ENCODE peak calls at places on chromosomes 1 and 21, in five cellular contexts. One of them, this sample, is unnamed.

GRCh38 chr1:54459140-54459539 is 52.9 kb upstream of the SSBP3 start:
- DNase-seq in upper lobe of right lung: no peak
- DNase-seq in AG04450: no peak
- DNase-seq in suprapubic skin: peak
- DNase-seq in PC-9: no peak
- DNase-seq in this sample: no peak

GRCh38 chr1:150126811-150127210 is 22.9 kb upstream of the PLEKHO1 start:
- DNase-seq in PC-9: no peak
- DNase-seq in suprapubic skin: no peak
- DNase-seq in upper lobe of right lung: no peak
- DNase-seq in AG04450: no peak
- DNase-seq in this sample: no peak

GRCh38 chr1:32273389-32274208 is 18.3 kb upstream of the HDAC1 start:
- DNase-seq in suprapubic skin: no peak
- DNase-seq in AG04450: no peak
- DNase-seq in PC-9: peak
- DNase-seq in upper lobe of right lung: no peak
- DNase-seq in this sample: no peak

GRCh38 chr1:76012341-76013208 is 62.0 kb upstream of the ST6GALNAC3 start:
- DNase-seq in AG04450: no peak
- DNase-seq in upper lobe of right lung: no peak
- DNase-seq in suprapubic skin: no peak
- DNase-seq in PC-9: no peak
- DNase-seq in this sample: no peak

GRCh38 chr1:173342766-173343165 is 134.4 kb upstream of the PRDX6 start:
- DNase-seq in AG04450: no peak
- DNase-seq in PC-9: no peak
- DNase-seq in suprapubic skin: no peak
- DNase-seq in upper lobe of right lung: no peak
- DNase-seq in this sample: no peak

GRCh38 chr1:21585037-21585436 is 75.8 kb downstream of the ALPL start:
- DNase-seq in suprapubic skin: no peak
- DNase-seq in PC-9: no peak
- DNase-seq in AG04450: no peak
- DNase-seq in upper lobe of right lung: no peak
- DNase-seq in this sample: no peak

GRCh38 chr1:230753191-230753585 is 6.0 kb downstream of the CAPN9 start:
- DNase-seq in suprapubic skin: peak
- DNase-seq in upper lobe of right lung: no peak
- DNase-seq in AG04450: no peak
- DNase-seq in PC-9: no peak
- DNase-seq in this sample: no peak

GRCh38 chr1:155499263-155499662 is 63.3 kb downstream of the ASH1L start:
- DNase-seq in PC-9: no peak
- DNase-seq in upper lobe of right lung: no peak
- DNase-seq in suprapubic skin: no peak
- DNase-seq in AG04450: no peak
- DNase-seq in this sample: no peak

GRCh38 chr21:24123785-24124184 is 1483.5 kb downstream of the MRPL39 start:
- DNase-seq in PC-9: no peak
- DNase-seq in upper lobe of right lung: no peak
- DNase-seq in AG04450: no peak
- DNase-seq in suprapubic skin: no peak
- DNase-seq in this sample: no peak

GRCh38 chr1:234730110-234730509 is 120.1 kb upstream of the IRF2BP2 start:
- DNase-seq in suprapubic skin: no peak
- DNase-seq in upper lobe of right lung: no peak
- DNase-seq in PC-9: no peak
- DNase-seq in AG04450: no peak
- DNase-seq in this sample: no peak

GRCh38 chr1:234727018-234727757 is 117.2 kb upstream of the IRF2BP2 start:
- DNase-seq in AG04450: no peak
- DNase-seq in PC-9: no peak
- DNase-seq in upper lobe of right lung: no peak
- DNase-seq in suprapubic skin: no peak
- DNase-seq in this sample: no peak

GRCh38 chr1:234729566-234729965 is 119.6 kb upstream of the IRF2BP2 start:
- DNase-seq in suprapubic skin: no peak
- DNase-seq in PC-9: no peak
- DNase-seq in AG04450: no peak
- DNase-seq in upper lobe of right lung: no peak
- DNase-seq in this sample: no peak

GRCh38 chr1:234730542-234731370 is 120.8 kb upstream of the IRF2BP2 start:
- DNase-seq in PC-9: no peak
- DNase-seq in upper lobe of right lung: no peak
- DNase-seq in suprapubic skin: no peak
- DNase-seq in AG04450: no peak
- DNase-seq in this sample: no peak

DNA sequence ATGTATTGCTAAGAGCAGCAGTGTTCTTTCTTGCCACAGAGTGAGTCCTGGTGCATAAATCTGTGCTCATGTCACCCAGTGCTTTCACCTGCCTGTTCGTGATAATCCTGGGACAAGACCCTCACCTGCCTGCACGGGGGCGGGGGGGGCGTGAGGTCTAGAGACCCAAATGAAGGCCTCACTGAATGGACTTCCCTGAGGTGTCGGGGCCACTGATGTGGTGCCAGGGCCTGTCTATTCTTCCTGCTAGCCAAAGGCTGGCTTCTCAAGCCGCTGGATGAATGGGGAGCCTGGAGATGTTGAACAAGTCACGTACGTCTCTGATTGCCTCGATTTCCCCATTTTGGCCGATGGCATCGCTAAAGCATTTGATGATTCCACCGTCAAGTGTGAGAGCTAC is 118.8 kb upstream of the IRF2BP2 start:
- DNase-seq in PC-9: no peak
- DNase-seq in upper lobe of right lung: no peak
- DNase-seq in AG04450: no peak
- DNase-seq in suprapubic skin: no peak
- DNase-seq in this sample: no peak
- H3K27ac ChIP-seq in PC-9: no peak
- H3K27ac ChIP-seq in upper lobe of right lung: peak
- H3K27ac ChIP-seq in AG04450: no peak
- H3K27ac ChIP-seq in suprapubic skin: no peak
- H3K27ac ChIP-seq in this sample: no peak

GRCh38 chr1:174800221-174800791 is 199.4 kb upstream of the CACYBP start:
- DNase-seq in AG04450: no peak
- DNase-seq in suprapubic skin: no peak
- DNase-seq in PC-9: no peak
- DNase-seq in upper lobe of right lung: no peak
- DNase-seq in this sample: peak
- H3K27ac ChIP-seq in AG04450: no peak
- H3K27ac ChIP-seq in suprapubic skin: peak
- H3K27ac ChIP-seq in PC-9: peak
- H3K27ac ChIP-seq in upper lobe of right lung: peak
- H3K27ac ChIP-seq in this sample: peak

GRCh38 chr1:185338719-185339622 is 21.9 kb upstream of the IVNS1ABP start:
- DNase-seq in AG04450: no peak
- DNase-seq in suprapubic skin: no peak
- DNase-seq in upper lobe of right lung: no peak
- DNase-seq in PC-9: no peak
- DNase-seq in this sample: no peak
- H3K27ac ChIP-seq in AG04450: no peak
- H3K27ac ChIP-seq in suprapubic skin: peak
- H3K27ac ChIP-seq in upper lobe of right lung: peak
- H3K27ac ChIP-seq in PC-9: no peak
- H3K27ac ChIP-seq in this sample: no peak

DNA sequence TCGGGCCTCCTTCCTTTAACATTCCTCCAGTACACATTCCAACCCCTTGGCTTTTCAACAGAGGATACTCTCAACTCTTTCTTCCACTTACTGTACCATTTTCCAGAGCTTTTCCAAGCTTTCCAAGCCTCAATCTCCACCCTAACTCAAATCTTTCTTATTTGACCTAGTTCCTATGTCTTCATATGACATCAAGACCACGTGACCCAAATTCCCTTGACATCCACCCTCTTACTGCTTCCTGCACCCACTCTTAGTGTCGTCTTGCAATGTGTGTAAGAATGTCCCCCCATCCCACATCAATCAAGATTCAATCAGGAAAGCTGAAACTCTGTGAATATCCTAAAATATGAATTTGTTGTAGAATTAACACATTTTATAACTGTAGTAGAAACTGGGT is 155.0 kb downstream of the OMA1 start:
- DNase-seq in suprapubic skin: no peak
- DNase-seq in upper lobe of right lung: no peak
- DNase-seq in PC-9: no peak
- DNase-seq in AG04450: no peak
- DNase-seq in this sample: no peak
- H3K27ac ChIP-seq in suprapubic skin: no peak
- H3K27ac ChIP-seq in upper lobe of right lung: no peak
- H3K27ac ChIP-seq in PC-9: no peak
- H3K27ac ChIP-seq in AG04450: no peak
- H3K27ac ChIP-seq in this sample: no peak

GRCh38 chr1:168728452-168729404 is at the start of gene DPT:
- DNase-seq in PC-9: no peak
- DNase-seq in AG04450: no peak
- DNase-seq in upper lobe of right lung: no peak
- DNase-seq in suprapubic skin: peak
- DNase-seq in this sample: no peak
- H3K27ac ChIP-seq in PC-9: no peak
- H3K27ac ChIP-seq in AG04450: no peak
- H3K27ac ChIP-seq in upper lobe of right lung: no peak
- H3K27ac ChIP-seq in suprapubic skin: no peak
- H3K27ac ChIP-seq in this sample: no peak

DNA sequence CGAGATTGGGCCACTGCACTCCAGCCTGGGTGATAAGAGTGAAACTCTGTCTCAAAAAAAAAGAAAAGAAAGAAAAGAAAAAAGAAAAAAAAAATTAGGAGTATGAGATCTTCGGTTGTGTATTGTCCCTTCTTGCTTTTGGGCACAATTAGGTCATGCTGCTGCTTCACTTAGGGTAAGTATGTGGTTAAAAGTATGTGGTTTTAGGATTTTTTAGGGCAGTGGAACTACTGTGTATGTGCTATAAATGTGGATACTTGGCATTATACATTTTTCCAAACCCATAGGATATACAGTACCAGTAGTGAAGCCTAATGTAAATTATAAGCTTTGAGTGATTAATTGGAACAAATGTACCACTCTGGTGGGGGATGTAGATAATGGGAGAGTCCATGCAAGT is 31.2 kb downstream of the VANGL2 start:
- DNase-seq in AG04450: no peak
- DNase-seq in upper lobe of right lung: no peak
- DNase-seq in suprapubic skin: no peak
- DNase-seq in PC-9: no peak
- DNase-seq in this sample: no peak
- H3K27ac ChIP-seq in AG04450: no peak
- H3K27ac ChIP-seq in upper lobe of right lung: no peak
- H3K27ac ChIP-seq in suprapubic skin: no peak
- H3K27ac ChIP-seq in PC-9: no peak
- H3K27ac ChIP-seq in this sample: no peak

GRCh38 chr1:160428655-160429054 is 28.3 kb downstream of the VANGL2 start:
- DNase-seq in PC-9: peak
- DNase-seq in suprapubic skin: no peak
- DNase-seq in AG04450: peak
- DNase-seq in upper lobe of right lung: no peak
- DNase-seq in this sample: no peak
- H3K27ac ChIP-seq in PC-9: no peak
- H3K27ac ChIP-seq in suprapubic skin: no peak
- H3K27ac ChIP-seq in AG04450: no peak
- H3K27ac ChIP-seq in upper lobe of right lung: no peak
- H3K27ac ChIP-seq in this sample: no peak

DNA sequence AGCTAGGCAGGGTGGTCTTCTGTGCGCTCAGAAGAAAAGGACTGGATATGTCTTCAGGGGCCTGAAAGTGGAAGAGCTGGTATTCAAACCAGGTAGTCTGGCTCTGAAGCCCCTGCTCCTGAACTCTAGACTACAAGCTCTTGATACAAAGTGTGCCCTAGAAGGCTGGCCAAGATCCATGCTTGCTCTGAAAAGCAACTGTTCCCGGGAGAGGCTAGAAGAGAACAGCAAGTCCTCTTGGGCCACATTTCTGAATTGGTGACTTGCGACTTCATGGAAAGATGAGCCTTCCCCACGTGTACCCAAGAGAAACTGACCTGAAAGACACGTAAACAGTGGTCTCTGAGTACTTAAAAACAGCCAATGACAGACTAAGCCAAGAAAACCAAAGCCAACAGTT is 123.3 kb upstream of the GRIK3 start:
- DNase-seq in AG04450: no peak
- DNase-seq in upper lobe of right lung: no peak
- DNase-seq in suprapubic skin: no peak
- DNase-seq in PC-9: no peak
- DNase-seq in this sample: no peak
- H3K27ac ChIP-seq in AG04450: no peak
- H3K27ac ChIP-seq in upper lobe of right lung: no peak
- H3K27ac ChIP-seq in suprapubic skin: no peak
- H3K27ac ChIP-seq in PC-9: no peak
- H3K27ac ChIP-seq in this sample: peak

GRCh38 chr1:216723274-216723780 is at the start of gene ESRRG:
- DNase-seq in upper lobe of right lung: peak
- DNase-seq in PC-9: no peak
- DNase-seq in AG04450: no peak
- DNase-seq in suprapubic skin: no peak
- DNase-seq in this sample: peak
- H3K27ac ChIP-seq in upper lobe of right lung: no peak
- H3K27ac ChIP-seq in PC-9: no peak
- H3K27ac ChIP-seq in AG04450: no peak
- H3K27ac ChIP-seq in suprapubic skin: no peak
- H3K27ac ChIP-seq in this sample: no peak

GRCh38 chr1:248824701-248825100 is 1.0 kb downstream of the SH3BP5L start:
- DNase-seq in upper lobe of right lung: peak
- DNase-seq in AG04450: no peak
- DNase-seq in PC-9: no peak
- DNase-seq in suprapubic skin: peak
- DNase-seq in this sample: no peak
- H3K27ac ChIP-seq in upper lobe of right lung: peak
- H3K27ac ChIP-seq in AG04450: peak
- H3K27ac ChIP-seq in PC-9: no peak
- H3K27ac ChIP-seq in suprapubic skin: no peak
- H3K27ac ChIP-seq in this sample: no peak

This sample was measured in caudate nucleus.